ENCODE peak calls at places on chromosomes 12 and 14, in five cellular contexts. R is AG04450; V is right atrium auricular region; Q is thoracic aorta; B is CD8-positive, alpha-beta T cell. D is an unnamed sample.

GRCh38 chr12:65725376-65725775 is 98.9 kb upstream of the HMGA2 start:
- DNase-seq in R (no peak), V (no peak), Q (no peak), B (no peak), D (no peak)

GRCh38 chr14:43587183-43587582 is 919.9 kb downstream of the FSCB start:
- DNase-seq in R (no peak), V (no peak), Q (no peak), B (no peak), D (no peak)

GRCh38 chr14:75906680-75907280 is 75.0 kb downstream of the TGFB3 start:
- DNase-seq in R (peak), V (peak), Q (peak), B (peak), D (peak)

GRCh38 chr14:100406505-100407131 is 83.5 kb downstream of the SLC25A47 start:
- DNase-seq in R (no peak), V (no peak), Q (no peak), B (no peak), D (no peak)

GRCh38 chr14:90060312-90060964 is 1.4 kb upstream of the KCNK13 start:
- DNase-seq in R (no peak), V (no peak), Q (no peak), B (no peak), D (no peak)

GRCh38 chr12:11814362-11814761 is 164.9 kb downstream of the ETV6 start:
- DNase-seq in R (peak), V (no peak), Q (no peak), B (no peak), D (no peak)

GRCh38 chr12:105409881-105410471 is 79.5 kb downstream of the C12orf75 start:
- DNase-seq in R (no peak), V (peak), Q (peak), B (no peak), D (no peak)

GRCh38 chr12:26548227-26548626 is 284.8 kb downstream of the ITPR2 start:
- DNase-seq in R (no peak), V (no peak), Q (no peak), B (no peak), D (no peak)

GRCh38 chr12:113582521-113583218 is 111.0 kb upstream of the LHX5 start:
- DNase-seq in R (no peak), V (no peak), Q (no peak), B (no peak), D (no peak)

GRCh38 chr12:75975692-75976091 is 55.9 kb downstream of the PHLDA1 start:
- DNase-seq in R (no peak), V (no peak), Q (no peak), B (no peak), D (no peak)

DNA sequence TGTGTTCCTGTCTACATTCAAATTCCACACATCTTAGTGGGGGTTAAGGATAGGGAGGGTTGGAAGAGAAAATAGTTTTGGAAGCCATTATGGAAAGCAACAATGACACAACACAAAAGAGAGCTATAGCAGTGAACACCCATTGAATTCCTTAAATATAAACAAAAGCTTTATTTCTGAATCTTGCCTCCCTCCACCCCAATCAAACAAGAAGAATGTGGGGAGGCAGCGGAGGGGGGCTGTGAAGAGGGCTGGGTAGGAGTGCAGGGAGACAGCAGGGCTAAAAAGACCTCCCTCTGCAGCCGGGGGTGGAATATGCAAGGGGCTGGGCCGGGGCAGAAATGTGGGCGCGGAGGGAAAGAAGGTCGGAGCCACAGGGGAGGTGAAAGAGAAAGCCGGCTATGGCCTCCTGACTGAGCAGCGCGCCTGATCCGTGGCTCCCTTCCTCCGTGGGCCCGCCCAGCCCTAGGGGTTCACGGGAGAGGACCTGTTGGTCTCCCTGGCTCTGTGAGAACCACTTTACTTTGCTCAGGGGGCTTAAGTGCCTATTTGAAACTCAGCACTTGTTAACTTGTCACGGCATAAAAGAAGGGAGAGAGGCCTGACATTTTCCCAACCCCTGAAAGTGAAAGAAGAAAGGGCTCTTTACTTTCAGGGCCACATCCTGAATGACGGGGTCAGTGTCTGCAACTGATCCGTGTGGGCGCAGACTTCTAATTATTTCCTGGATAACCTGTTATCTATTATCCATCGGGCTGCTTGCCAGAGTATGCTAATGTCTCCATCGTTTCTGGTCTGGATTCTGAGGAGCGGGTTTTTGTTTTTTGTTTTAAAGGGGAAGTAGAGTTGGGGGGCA is 127.3 kb upstream of the MAX start:
- DNase-seq in R (no peak), V (no peak), Q (no peak), B (no peak), D (no peak)
- H3K4me3 ChIP-seq in R (peak), V (peak), Q (peak), B (peak), D (peak)

GRCh38 chr12:8038659-8039114 is 6.2 kb downstream of the FOXJ2 start:
- DNase-seq in R (peak), V (no peak), Q (no peak), B (no peak), D (no peak)

GRCh38 chr12:8037947-8038346 is 5.4 kb downstream of the FOXJ2 start:
- DNase-seq in R (no peak), V (no peak), Q (no peak), B (no peak), D (no peak)

GRCh38 chr12:8035440-8036010 is 3.0 kb downstream of the FOXJ2 start:
- DNase-seq in R (no peak), V (no peak), Q (no peak), B (no peak), D (no peak)

GRCh38 chr12:8036366-8036765 is 3.9 kb downstream of the FOXJ2 start:
- DNase-seq in R (no peak), V (no peak), Q (no peak), B (no peak), D (no peak)

DNA sequence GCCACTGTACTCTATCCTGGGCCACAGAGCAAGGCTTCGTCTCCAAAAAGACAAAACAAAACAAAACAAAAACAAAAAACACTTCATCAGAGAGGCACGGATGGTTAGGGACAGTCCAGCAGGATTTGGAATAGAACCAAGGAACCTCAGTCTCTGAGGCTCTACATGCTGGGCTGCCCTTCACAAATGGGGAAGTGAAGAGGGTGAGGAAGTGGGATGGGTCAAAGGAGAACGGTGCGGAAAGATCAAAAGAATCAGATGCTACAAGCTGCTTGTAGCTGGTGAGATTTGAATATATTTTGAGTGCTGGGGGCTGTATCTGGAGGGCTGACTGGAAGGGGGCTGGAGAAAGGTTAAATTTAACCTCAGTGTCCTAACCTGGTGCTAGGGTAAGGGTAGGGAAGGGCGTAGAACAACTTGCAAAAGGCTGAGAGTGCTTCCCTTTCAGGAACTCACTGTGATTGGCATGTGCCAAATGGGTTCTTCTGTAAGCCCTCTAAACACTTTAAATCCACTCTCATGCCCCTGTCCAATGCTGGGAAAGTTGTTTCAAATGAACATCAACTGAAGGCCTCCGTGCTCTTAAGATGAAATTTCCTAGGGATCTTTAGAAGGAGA is 4.6 kb downstream of the FOXJ2 start:
- DNase-seq in R (no peak), V (no peak), Q (no peak), B (no peak), D (no peak)
- H3K4me3 ChIP-seq in R (no peak), V (no peak), Q (peak), B (peak), D (no peak)

DNA sequence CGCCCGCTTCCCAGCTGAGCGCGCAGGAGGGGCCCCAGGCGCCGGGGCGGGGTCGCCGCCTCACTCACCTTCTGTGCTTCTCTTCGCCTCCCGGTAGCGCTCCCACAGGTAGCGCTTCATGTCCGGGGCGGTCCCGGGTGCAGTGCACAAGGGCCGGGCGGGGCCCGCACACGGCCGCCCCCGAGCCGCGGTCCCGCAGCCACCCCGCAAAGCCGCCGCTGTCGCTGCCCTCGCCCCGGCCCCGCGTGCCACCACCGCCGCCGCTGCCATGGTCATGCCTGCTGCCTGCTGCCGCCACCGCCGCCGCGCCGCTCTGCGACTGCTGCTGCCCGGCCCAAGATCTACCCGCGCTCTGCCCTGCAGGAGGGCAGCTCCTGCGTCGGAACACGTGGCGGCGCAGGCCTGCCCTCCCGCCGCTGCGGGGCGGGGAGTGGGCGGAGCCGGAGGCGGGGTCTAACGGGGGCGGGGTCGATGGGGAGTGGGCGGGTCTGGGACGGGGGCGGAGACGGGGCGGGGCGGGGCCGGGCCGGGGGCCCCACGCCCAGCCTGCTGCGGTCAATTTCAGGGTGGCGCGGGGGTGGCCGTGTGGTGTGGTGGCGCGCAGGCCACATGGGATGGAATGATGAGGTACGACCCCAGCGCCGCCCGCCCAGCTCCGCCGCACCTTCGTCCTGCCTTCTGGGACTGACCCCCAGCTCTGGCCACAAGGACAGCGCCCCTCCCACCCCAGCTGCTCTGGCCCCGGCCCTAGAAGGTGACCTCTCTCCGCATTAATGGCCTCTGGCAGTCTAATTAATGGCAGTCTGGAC is at the start of gene NT5DC3:
- DNase-seq in R (peak), V (peak), Q (peak), B (peak), D (peak)
- H3K4me3 ChIP-seq in R (peak), V (peak), Q (peak), B (peak), D (peak)

DNA sequence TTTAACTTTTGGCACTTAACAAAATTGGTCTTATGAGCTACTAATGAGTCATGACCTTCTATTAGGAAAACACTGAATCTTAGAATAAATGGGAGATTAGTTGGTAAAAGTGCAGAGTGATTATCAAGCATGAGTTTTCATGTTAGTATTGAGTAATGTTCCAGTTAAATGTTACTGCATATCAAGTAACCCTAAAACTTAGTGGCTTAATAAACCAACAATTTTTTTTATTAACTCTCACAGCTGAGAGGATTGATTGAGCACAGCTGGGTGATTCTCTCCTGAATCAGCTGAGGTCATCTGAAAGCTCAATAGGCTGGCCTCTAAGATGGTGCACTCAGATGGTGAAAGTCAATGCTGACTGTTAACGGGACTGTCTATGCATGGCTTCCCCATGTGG is 248.6 kb downstream of the BCL11B start:
- DNase-seq in R (no peak), V (no peak), Q (no peak), B (no peak), D (no peak)
- H3K4me3 ChIP-seq in R (no peak), V (no peak), Q (no peak), B (no peak), D (no peak)